ENCODE peak calls at places on chromosomes 5 and 9, in five cellular contexts. T, J, P, N and C are unnamed samples.

GRCh38 chr9:81456431-81456970 is 232.8 kb downstream of the TLE1 start:
- DNase-seq in T (no peak), J (no peak), P (peak; percentile 89), N (no peak), C (no peak)

GRCh38 chr5:145345883-145346282 is 489.3 kb downstream of the PRELID2 start:
- DNase-seq in T (no peak), J (no peak), P (peak; percentile 14), N (no peak), C (no peak)

GRCh38 chr9:69376651-69377050 is 51.6 kb downstream of the ENTREP1 start:
- DNase-seq in T (no peak), J (no peak), P (peak; percentile 94), N (peak; percentile 20), C (peak; percentile 15)

GRCh38 chr5:164203581-164204225 is 698.3 kb downstream of the MAT2B start:
- DNase-seq in T (no peak), J (no peak), P (peak; percentile 25), N (no peak), C (no peak)

GRCh38 chr5:546376-546908 is 22.2 kb upstream of the SLC9A3 start:
- DNase-seq in T (no peak), J (no peak), P (no peak), N (no peak), C (no peak)

GRCh38 chr9:116020146-116020545 is 133.4 kb upstream of the PAPPA start:
- DNase-seq in T (no peak), J (no peak), P (no peak), N (no peak), C (no peak)

GRCh38 chr9:93267681-93268505 is 84.0 kb downstream of the WNK2 start:
- DNase-seq in T (no peak), J (no peak), P (no peak), N (peak; percentile 2), C (no peak)

GRCh38 chr5:124901081-124901480 is 154.6 kb upstream of the ZNF608 start:
- DNase-seq in T (no peak), J (no peak), P (peak; percentile 67), N (no peak), C (no peak)

GRCh38 chr5:179795863-179796833 is 2.4 kb downstream of the LTC4S start:
- DNase-seq in T (peak; percentile 63), J (peak; percentile 90), P (peak; percentile 65), N (peak; percentile 94), C (no peak)

GRCh38 chr5:179793470-179794139 is at the start of gene LTC4S:
- DNase-seq in T (no peak), J (no peak), P (peak; percentile 60), N (no peak), C (no peak)

GRCh38 chr5:179794171-179794570 is 385 bp downstream of the LTC4S start:
- DNase-seq in T (no peak), J (no peak), P (no peak), N (no peak), C (no peak)

GRCh38 chr5:179795049-179795862 is 1.5 kb downstream of the LTC4S start:
- DNase-seq in T (no peak), J (peak; percentile 78), P (no peak), N (peak; percentile 63), C (no peak)

GRCh38 chr5:179794575-179794974 is 789 bp downstream of the LTC4S start:
- DNase-seq in T (no peak), J (no peak), P (no peak), N (no peak), C (no peak)
- H3K4me3 ChIP-seq in T (no peak overlapping the region), J (peak overlapping the region; percentile 84), P (no peak overlapping the region), N (no peak overlapping the region), C (no peak overlapping the region)

DNA sequence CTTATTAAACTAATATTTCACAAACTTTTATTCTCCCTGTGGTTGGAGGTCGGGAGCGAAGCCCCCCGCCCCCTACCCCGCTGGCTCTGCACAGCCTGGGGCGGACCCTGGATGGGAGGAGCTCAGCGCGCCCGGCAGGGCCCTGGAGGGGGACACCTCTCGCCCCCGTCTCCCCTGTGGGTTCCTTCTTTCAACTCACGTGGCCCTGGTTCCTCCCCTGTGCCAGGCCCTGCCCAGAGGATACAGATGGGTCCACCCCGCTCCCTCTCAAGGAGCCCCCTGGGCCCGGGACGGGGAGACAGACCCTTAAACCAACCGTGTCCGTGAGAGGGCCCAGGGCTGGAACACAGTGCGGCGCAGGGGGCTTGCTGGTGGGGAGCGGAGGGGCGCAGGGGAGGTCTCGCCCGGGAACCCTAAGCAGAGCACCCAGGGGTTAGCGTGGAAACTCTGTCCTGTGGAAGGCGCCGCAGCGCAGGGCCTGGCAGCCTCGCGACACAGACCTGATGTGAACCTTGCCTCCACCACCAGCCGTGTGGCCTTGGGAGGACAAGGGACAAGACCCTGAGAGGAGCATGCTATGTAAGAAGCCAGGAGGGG is 103.7 kb upstream of the MVB12B start:
- DNase-seq in T (no peak), J (peak; percentile 31), P (no peak), N (no peak), C (no peak)
- TF ChIP-seq EZH2 in T (no peak), J (no peak), P (no peak), N (no peak), C (no peak)

GRCh38 chr5:72036951-72037350 is 70.3 kb upstream of the MAP1B start:
- DNase-seq in T (no peak), J (peak; percentile 43), P (peak; percentile 20), N (no peak), C (peak; percentile 11)
- H3K4me1 ChIP-seq in T (no peaks in the 10 kb centered on the region), J (peaks cover 46% of the 10 kb centered on the region), P (peaks cover 6% of the 10 kb centered on the region), N (no peaks in the 10 kb centered on the region), C (peaks cover 25% of the 10 kb centered on the region)

GRCh38 chr5:60597570-60597969 is 102.4 kb downstream of the DEPDC1B start:
- DNase-seq in T (no peak), J (no peak), P (no peak), N (no peak), C (no peak)
- H3K4me3 ChIP-seq in T (no peak overlapping the region), J (no peak overlapping the region), P (no peak overlapping the region), N (no peak overlapping the region), C (no peak overlapping the region)